ENCODE peak calls at places on chromosomes 2 and 18, in nine cellular contexts. N is CD4-positive, alpha-beta T cell; Y is H9; Z is fibroblast of villous mesenchyme; J is fibroblast of pulmonary artery; D is Calu3; P is uterus; I is astrocyte of the spinal cord; Q is GM13977. F is an unnamed sample.

GRCh38 chr2:26640331-26640745 is 828 bp downstream of the CIB4 start:
- DNase-seq in D (peak), N (no peak), Q (no peak), J (peak), P (peak), Y (peak), I (peak), Z (peak), F (no peak)

GRCh38 chr2:30705711-30706533 is 101.3 kb downstream of the CAPN13 start:
- DNase-seq in P (no peak), Q (no peak), J (no peak), I (no peak), Z (no peak), D (no peak), Y (no peak), N (no peak), F (no peak)

GRCh38 chr2:118047273-118047898 is 33.5 kb upstream of the CCDC93 start:
- DNase-seq in Z (peak), D (no peak), Q (no peak), P (no peak), J (peak), I (peak), Y (no peak), N (no peak), F (no peak)

GRCh38 chr18:74742573-74742972 is 144.9 kb downstream of the ZNF407 start:
- DNase-seq in N (no peak), J (peak), Y (no peak), Q (no peak), D (no peak), I (peak), P (no peak), Z (no peak), F (no peak)

GRCh38 chr2:240642061-240642805 is 17.0 kb downstream of the GPR35 start:
- DNase-seq in Z (no peak), Y (no peak), P (no peak), D (no peak), Q (no peak), I (no peak), N (no peak), J (no peak), F (peak)

GRCh38 chr2:101790856-101791255 is 93.3 kb downstream of the MAP4K4 start:
- DNase-seq in Q (no peak), D (no peak), N (no peak), P (peak), J (peak), I (peak), Z (peak), Y (no peak), F (no peak)

GRCh38 chr18:55096261-55097026 is 137.2 kb upstream of the CCDC68 start:
- DNase-seq in Y (peak), Z (peak), I (peak), N (no peak), J (peak), P (peak), D (peak), Q (peak), F (peak)

GRCh38 chr2:131635576-131635975 is 107.9 kb downstream of the CCDC74A start:
- DNase-seq in I (no peak), Z (no peak), N (no peak), P (no peak), Y (no peak), D (no peak), Q (no peak), J (no peak), F (no peak)

GRCh38 chr2:132701810-132702209 is 31.8 kb upstream of the LYPD1 start:
- DNase-seq in J (no peak), N (no peak), I (peak), P (no peak), Y (no peak), D (no peak), Q (no peak), Z (no peak), F (no peak)

GRCh38 chr2:159807183-159808037 is 9.4 kb upstream of the CD302 start:
- DNase-seq in I (peak), P (peak), N (no peak), Y (peak), Z (peak), D (peak), J (peak), Q (peak), F (peak)

GRCh38 chr18:64295839-64296238 is 147.0 kb upstream of the LINC00305 start:
- DNase-seq in J (no peak), N (no peak), P (no peak), Z (no peak), I (no peak), D (no peak), Q (no peak), Y (no peak), F (no peak)

GRCh38 chr2:206974556-206974955 is 35.2 kb downstream of the CPO start:
- DNase-seq in Y (no peak), D (no peak), P (no peak), J (no peak), I (no peak), N (no peak), Q (no peak), Z (no peak), F (no peak)

GRCh38 chr2:8684421-8684884 is 2.6 kb downstream of the ID2 start:
- DNase-seq in Q (no peak), N (peak), D (no peak), Z (no peak), Y (no peak), I (peak), P (peak), J (peak), F (peak)

GRCh38 chr2:203811491-203812221 is 55.9 kb upstream of the CTLA4 start:
- DNase-seq in I (peak), J (peak), Z (peak), P (peak), Y (no peak), N (peak), Q (no peak), D (peak), F (no peak)

GRCh38 chr2:7573166-7573845 is 656.1 kb downstream of the RNF144A start:
- DNase-seq in P (no peak), N (no peak), Z (no peak), Y (no peak), J (no peak), I (no peak), Q (no peak), D (no peak), F (no peak)

GRCh38 chr18:21074336-21075323 is 37.0 kb downstream of the ROCK1 start:
- DNase-seq in J (no peak), I (no peak), N (no peak), D (peak), Q (no peak), P (no peak), Z (no peak), Y (no peak), F (no peak)

GRCh38 chr2:83365476-83365875 is 1093.6 kb downstream of the SUCLG1 start:
- DNase-seq in Z (peak), Y (no peak), N (no peak), I (no peak), D (no peak), Q (no peak), P (no peak), J (no peak), F (no peak)

GRCh38 chr2:170022692-170023091 is 155.3 kb upstream of the MYO3B start:
- DNase-seq in Q (no peak), I (peak), Y (no peak), J (peak), D (no peak), P (no peak), N (no peak), Z (peak), F (no peak)

DNA sequence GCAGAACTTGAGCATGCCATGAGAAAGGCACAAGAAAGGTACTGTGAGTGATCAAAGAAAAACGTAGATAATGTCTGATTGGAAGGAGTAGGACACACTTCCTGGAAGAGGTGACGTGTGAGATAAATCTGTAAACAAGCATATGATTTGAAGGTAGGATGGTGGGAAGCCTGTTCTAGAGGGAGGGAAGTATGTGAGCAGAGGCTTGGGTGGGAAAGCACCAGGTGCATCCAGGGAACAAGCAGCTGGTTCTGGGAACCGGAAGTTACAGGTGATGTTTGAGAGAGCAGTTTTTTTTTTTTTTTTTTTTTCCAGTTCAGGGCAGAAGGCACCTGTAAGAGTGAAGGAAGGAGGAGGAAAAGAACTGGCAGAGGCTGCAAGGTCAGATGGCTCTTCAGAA is 116.6 kb upstream of the EFEMP1 start:
- DNase-seq in N (no peak), P (no peak), Z (no peak), I (no peak), J (no peak), Y (no peak), D (no peak), Q (no peak), F (no peak)
- TF ChIP-seq CTCF in N (no peak), P (no peak), Z (no peak), I (no peak), J (no peak), Y (no peak), D (no peak), Q (no peak), F (no peak)

DNA sequence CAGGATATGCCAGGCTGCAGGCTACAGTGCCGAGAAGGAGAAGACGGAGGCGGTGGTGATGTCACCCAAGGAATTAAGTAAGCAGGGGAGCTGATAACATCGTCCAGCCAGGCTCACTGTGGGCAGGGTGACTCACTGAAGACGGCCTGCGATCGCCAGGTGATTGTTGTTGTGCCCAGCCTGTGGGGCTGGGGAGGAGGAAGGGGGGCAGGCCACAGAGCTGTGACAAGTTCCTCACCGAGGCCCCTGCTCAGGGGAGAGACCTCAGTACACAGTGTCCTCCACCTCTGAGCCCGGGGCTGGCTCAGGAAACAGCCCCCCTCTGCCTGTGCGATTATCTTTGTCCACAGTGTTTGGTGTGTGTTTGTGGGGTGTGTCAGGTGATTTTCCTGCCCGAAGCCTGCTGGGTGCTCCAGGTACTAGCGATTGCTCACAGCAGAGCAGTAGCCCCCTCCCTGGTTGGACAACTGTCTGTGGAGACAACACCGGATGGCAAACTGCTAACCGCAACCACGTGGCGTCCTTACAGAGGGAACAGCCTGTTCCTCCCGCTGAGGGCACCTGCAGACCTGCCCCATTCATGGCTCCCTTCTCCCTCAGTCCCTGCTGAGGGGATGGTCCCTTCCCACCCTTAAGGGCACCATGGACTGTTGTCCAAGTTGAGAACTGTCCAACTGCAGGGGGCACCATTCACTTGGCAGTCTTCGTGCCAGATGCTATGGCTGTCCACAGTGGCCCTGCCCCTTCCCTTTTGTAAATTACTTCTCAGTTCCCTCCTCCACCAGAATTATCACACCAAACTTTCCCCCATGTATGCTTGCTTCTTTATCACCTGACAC is 95.1 kb downstream of the ZFP36L2 start:
- DNase-seq in N (peak), Z (peak), Y (peak), D (peak), Q (peak), J (peak), P (peak), I (peak), F (peak)
- TF ChIP-seq CTCF in N (peak), Z (peak), Y (peak), D (no peak), Q (peak), J (peak), P (no peak), I (peak), F (peak)

DNA sequence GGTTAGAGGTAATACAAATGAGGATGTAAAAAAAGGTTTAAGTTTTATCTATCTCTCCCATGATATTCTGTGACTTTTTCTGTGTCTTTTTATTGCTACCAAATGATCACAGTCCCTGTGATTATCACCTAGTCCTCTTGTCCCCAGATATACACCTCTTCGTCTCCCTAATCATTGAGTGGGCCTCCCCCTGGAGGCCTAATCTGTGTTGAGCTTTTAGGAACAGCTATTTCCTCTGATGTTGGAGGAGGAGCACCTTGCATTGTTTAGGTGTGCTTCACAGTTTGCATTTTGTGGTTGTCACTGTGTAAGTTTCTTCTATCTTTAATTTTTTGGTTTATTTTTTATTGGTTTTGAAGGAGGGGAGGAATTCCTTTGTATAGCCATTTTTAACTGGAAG is 33.3 kb downstream of the CCDC85A start:
- DNase-seq in P (no peak), N (no peak), Y (peak), I (no peak), D (no peak), Q (no peak), Z (no peak), J (no peak), F (no peak)
- TF ChIP-seq CTCF in P (no peak), N (no peak), Y (peak), I (no peak), D (no peak), Q (no peak), Z (no peak), J (no peak), F (no peak)

GRCh38 chr18:32461704-32462272 is 8.9 kb downstream of the GAREM1 start:
- DNase-seq in Y (no peak), J (no peak), Q (no peak), P (no peak), N (no peak), I (peak), Z (peak), D (no peak), F (no peak)
- TF ChIP-seq CTCF in Y (peak), J (no peak), Q (no peak), P (no peak), N (no peak), I (peak), Z (no peak), D (peak), F (no peak)